ENCODE peak calls at places on chromosome 17, in four cellular contexts. W is PC-3, L is A549, J is cardiac muscle cell. K is an unnamed sample.

GRCh38 chr17:28405632-28406477 is at the start of gene SLC46A1:
- DNase-seq in W (peak), L (peak), J (peak), K (peak)

GRCh38 chr17:37488009-37488604 is 1.6 kb upstream of the DUSP14 start:
- DNase-seq in W (peak), L (peak), J (peak), K (no peak)

GRCh38 chr17:70119961-70120360 is 44.9 kb downstream of the KCNJ16 start:
- DNase-seq in W (no peak), L (no peak), J (no peak), K (no peak)

GRCh38 chr17:5557485-5557884 is 26.8 kb downstream of the NLRP1 start:
- DNase-seq in W (peak), L (no peak), J (no peak), K (no peak)

GRCh38 chr17:1985686-1986085 is 39.4 kb downstream of the RTN4RL1 start:
- DNase-seq in W (no peak), L (no peak), J (peak), K (no peak)

GRCh38 chr17:688100-688989 is 26.3 kb downstream of the VPS53 start:
- DNase-seq in W (no peak), L (peak), J (no peak), K (no peak)

GRCh38 chr17:489758-490329 is 137.2 kb upstream of the RPH3AL start:
- DNase-seq in W (no peak), L (peak), J (peak), K (peak)

GRCh38 chr17:50471009-50471905 is 2.6 kb upstream of the CHAD start:
- DNase-seq in W (no peak), L (no peak), J (no peak), K (no peak)

GRCh38 chr17:44623070-44623725 is 33.1 kb upstream of the MEIOC start:
- DNase-seq in W (peak), L (peak), J (no peak), K (no peak)

GRCh38 chr17:3039748-3040147 is 23.7 kb downstream of the OR1D5 start:
- DNase-seq in W (no peak), L (no peak), J (no peak), K (no peak)

GRCh38 chr17:37519241-37519985 is 29.7 kb downstream of the DUSP14 start:
- DNase-seq in W (no peak), L (no peak), J (no peak), K (no peak)

GRCh38 chr17:4721203-4722135 is 9.8 kb upstream of the MED11 start:
- DNase-seq in W (peak), L (peak), J (no peak), K (no peak)

GRCh38 chr17:49995055-49995738 is at the start of gene DLX3:
- DNase-seq in W (peak), L (peak), J (peak), K (peak)

GRCh38 chr17:47700471-47701449 is 6.8 kb downstream of the TBKBP1 start:
- DNase-seq in W (no peak), L (no peak), J (no peak), K (no peak)

GRCh38 chr17:21215935-21216334 is 2.0 kb upstream of the TMEM11 start:
- DNase-seq in W (peak), L (no peak), J (no peak), K (no peak)

GRCh38 chr17:4919511-4920047 is 12.5 kb upstream of the GP1BA start:
- DNase-seq in W (no peak), L (no peak), J (no peak), K (no peak)

GRCh38 chr17:82317394-82318168 is at the start of gene CD7:
- DNase-seq in W (no peak), L (no peak), J (no peak), K (no peak)

GRCh38 chr17:49216953-49217650 is 6.6 kb downstream of the ABI3 start:
- DNase-seq in W (no peak), L (no peak), J (no peak), K (no peak)

GRCh38 chr17:80682372-80682771 is 137.7 kb downstream of the RPTOR start:
- DNase-seq in W (no peak), L (no peak), J (no peak), K (no peak)

GRCh38 chr17:2084129-2084765 is 29.3 kb downstream of the HIC1 start:
- DNase-seq in W (peak), L (peak), J (no peak), K (no peak)

GRCh38 chr17:8047769-8048110 is 8.9 kb downstream of the ALOX15B start:
- DNase-seq in W (no peak), L (no peak), J (no peak), K (no peak)

GRCh38 chr17:42843358-42843934 is 934 bp upstream of the AOC2 start:
- DNase-seq in W (peak), L (peak), J (peak), K (peak)

GRCh38 chr17:14784997-14785696 is 480.0 kb downstream of the PMP22 start:
- DNase-seq in W (peak), L (no peak), J (no peak), K (no peak)

GRCh38 chr17:77865109-77865611 is 93.3 kb upstream of the TNRC6C start:
- DNase-seq in W (no peak), L (no peak), J (no peak), K (peak)

GRCh38 chr17:32494621-32495346 is 8.0 kb downstream of the CDK5R1 start:
- DNase-seq in W (no peak), L (no peak), J (no peak), K (no peak)

GRCh38 chr17:56431736-56432135 is 161.8 kb upstream of the NOG start:
- DNase-seq in W (no peak), L (no peak), J (no peak), K (no peak)

GRCh38 chr17:60665602-60666001 is 12.0 kb upstream of the BCAS3 start:
- DNase-seq in W (no peak), L (no peak), J (no peak), K (no peak)

GRCh38 chr17:5200360-5200759 is 8.7 kb upstream of the ZNF594 start:
- DNase-seq in W (no peak), L (no peak), J (no peak), K (no peak)

GRCh38 chr17:10875984-10876555 is 38.2 kb upstream of the PIRT start:
- DNase-seq in W (peak), L (peak), J (peak), K (peak)

GRCh38 chr17:8365143-8365542 is 11.4 kb downstream of the KRABD2 start:
- DNase-seq in W (peak), L (no peak), J (no peak), K (no peak)

GRCh38 chr17:46106966-46107644 is 86.1 kb downstream of the KANSL1 start:
- DNase-seq in W (no peak), L (no peak), J (peak), K (no peak)

GRCh38 chr17:42680331-42680808 is 1.3 kb downstream of the CCR10 start:
- DNase-seq in W (no peak), L (peak), J (no peak), K (no peak)

GRCh38 chr17:79160980-79161621 is 86.5 kb downstream of the ENGASE start:
- DNase-seq in W (peak), L (no peak), J (no peak), K (no peak)

GRCh38 chr17:79832211-79833109 is 6.8 kb downstream of the CBX4 start:
- DNase-seq in W (no peak), L (peak), J (peak), K (peak)

GRCh38 chr17:38416840-38417209 is 11.4 kb upstream of the ARHGAP23 start:
- DNase-seq in W (no peak), L (no peak), J (no peak), K (no peak)

GRCh38 chr17:31697838-31698237 is 161.2 kb downstream of the COPRS start:
- DNase-seq in W (no peak), L (no peak), J (peak), K (no peak)

DNA sequence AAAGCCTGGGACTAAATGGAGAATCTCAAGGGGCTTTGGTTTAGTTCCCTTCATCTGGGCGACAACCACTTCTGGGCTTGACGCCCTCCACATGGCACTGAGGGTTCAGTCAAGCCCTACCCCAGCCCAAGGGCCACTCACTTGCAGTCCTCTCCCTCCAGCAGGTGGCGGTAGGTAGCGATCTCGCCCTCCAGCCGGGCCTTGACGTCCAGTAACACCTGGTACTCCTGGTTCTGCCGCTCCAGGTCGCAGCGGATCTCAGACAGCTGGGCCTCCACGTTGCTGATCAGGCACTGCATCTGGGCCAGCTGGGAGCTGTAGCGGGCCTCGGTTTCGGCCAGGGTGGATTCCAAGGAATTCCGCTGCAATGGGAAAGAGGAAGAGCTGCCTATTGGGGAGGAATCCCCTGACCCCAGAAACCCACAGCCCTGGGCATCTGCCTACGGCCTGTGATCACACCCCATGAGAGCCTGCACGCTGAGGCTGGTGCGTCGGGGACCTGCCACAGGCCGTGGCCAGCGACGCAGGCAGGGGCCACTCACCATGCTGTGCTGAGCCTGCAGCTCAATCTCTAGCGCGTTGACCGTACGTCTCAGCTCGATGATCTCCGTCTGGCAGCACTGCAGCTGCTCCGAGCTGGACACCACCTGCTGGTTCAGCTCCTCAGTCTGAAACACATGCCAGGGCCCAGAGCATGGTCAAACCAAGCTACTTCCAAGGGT is 2.7 kb downstream of the KRT36 start:
- DNase-seq in W (no peak), L (peak), J (peak), K (peak)
- TF ChIP-seq CTCF in W (peak), L (peak), J (peak), K (peak)

DNA sequence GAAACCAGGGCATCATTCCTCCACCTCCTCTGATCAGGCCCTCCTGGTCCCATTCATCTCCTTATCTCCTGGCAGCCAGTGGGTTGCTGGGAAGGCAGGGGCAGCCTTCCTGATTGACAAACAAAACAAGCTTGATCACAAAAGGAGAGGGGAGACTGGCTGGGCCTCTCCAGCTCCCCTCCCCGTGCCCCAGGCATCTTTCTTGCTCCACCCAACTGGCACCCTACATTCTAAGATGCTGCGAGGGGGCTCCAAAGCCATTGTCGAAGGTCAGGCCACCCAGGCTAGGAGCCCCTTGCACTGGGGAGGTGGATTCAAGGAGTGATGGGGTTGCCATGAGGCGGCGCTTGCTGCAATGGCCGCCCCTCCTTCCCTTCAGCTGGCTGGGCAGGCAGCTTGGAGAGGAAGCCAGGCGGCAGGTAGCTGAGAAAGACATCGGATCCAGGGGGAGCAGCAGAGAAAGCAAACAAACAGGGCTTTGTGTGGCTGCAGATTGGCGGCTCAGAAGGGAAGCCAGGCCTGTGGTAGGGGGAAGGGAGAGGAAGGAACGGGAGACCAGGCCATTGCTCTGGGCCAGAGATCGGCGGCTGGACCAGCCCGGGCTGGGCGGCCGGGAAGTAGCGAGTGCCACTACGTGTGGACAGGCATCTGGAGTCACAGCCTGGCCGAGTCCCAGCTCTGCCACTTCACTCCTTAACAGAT is 12.1 kb downstream of the RAI1 start:
- DNase-seq in W (peak), L (peak), J (peak), K (peak)
- TF ChIP-seq CTCF in W (peak), L (no peak), J (no peak), K (no peak)

GRCh38 chr17:64533784-64534183 is 27.0 kb downstream of the CEP95 start:
- DNase-seq in W (no peak), L (no peak), J (no peak), K (no peak)

GRCh38 chr17:64535357-64535756 is 28.6 kb downstream of the CEP95 start:
- DNase-seq in W (no peak), L (no peak), J (no peak), K (no peak)

GRCh38 chr17:64531955-64532371 is 25.2 kb downstream of the CEP95 start:
- DNase-seq in W (peak), L (no peak), J (no peak), K (no peak)

GRCh38 chr17:64532409-64532808 is 25.6 kb downstream of the CEP95 start:
- DNase-seq in W (no peak), L (no peak), J (no peak), K (no peak)

GRCh38 chr17:64534187-64534586 is 27.4 kb downstream of the CEP95 start:
- DNase-seq in W (peak), L (peak), J (no peak), K (no peak)
- TF ChIP-seq CTCF in W (peak), L (peak), J (peak), K (no peak)

GRCh38 chr17:74749262-74750038 is 1.0 kb downstream of the NHERF1 start:
- DNase-seq in W (peak), L (no peak), J (peak), K (peak)
- TF ChIP-seq CTCF in W (no peak), L (no peak), J (no peak), K (no peak)

GRCh38 chr17:64216385-64217248 is 46.4 kb downstream of the TEX2 start:
- DNase-seq in W (no peak), L (no peak), J (no peak), K (no peak)
- TF ChIP-seq CTCF in W (peak), L (no peak), J (peak), K (no peak)

K was measured in nephron progenitor cell.